ENCODE peak calls at places on chromosomes 5 and 9, in six cellular contexts. S, J, Q, G, R and X are unnamed samples.

GRCh38 chr9:42388846-42389245 is 205.4 kb downstream of the SPATA31A6 start:
- DNase-seq in S (peak; percentile 5), J (no peak), Q (no peak), G (no peak), R (no peak), X (no peak)

GRCh38 chr9:2132484-2133082 is 117.4 kb downstream of the SMARCA2 start:
- DNase-seq in S (peak; percentile 7), J (no peak), Q (no peak), G (peak; percentile 6), R (no peak), X (peak; percentile 35)

GRCh38 chr5:158456756-158457155 is 597.8 kb upstream of the CLINT1 start:
- DNase-seq in S (no peak), J (no peak), Q (no peak), G (no peak), R (peak; percentile 3), X (no peak)

GRCh38 chr5:151184316-151185042 is 26.9 kb upstream of the ANXA6 start:
- DNase-seq in S (no peak), J (no peak), Q (no peak), G (no peak), R (no peak), X (no peak)

GRCh38 chr9:111926421-111926875 is 29.8 kb downstream of the UGCG start:
- DNase-seq in S (no peak), J (peak; percentile 86), Q (no peak), G (no peak), R (no peak), X (no peak)

GRCh38 chr5:119049824-119050449 is 20.9 kb upstream of the DMXL1 start:
- DNase-seq in S (no peak), J (no peak), Q (no peak), G (no peak), R (no peak), X (peak; percentile 57)

GRCh38 chr5:179800696-179801201 is 5.9 kb downstream of the MGAT4B start:
- DNase-seq in S (peak; percentile 53), J (no peak), Q (no peak), G (no peak), R (no peak), X (no peak)

GRCh38 chr9:122087406-122088200 is 5.5 kb downstream of the TTLL11 start:
- DNase-seq in S (no peak), J (no peak), Q (no peak), G (no peak), R (no peak), X (no peak)

GRCh38 chr5:131171276-131171815 is 602 bp downstream of the LYRM7 start:
- DNase-seq in S (no peak), J (no peak), Q (no peak), G (no peak), R (peak; percentile 27), X (no peak)

GRCh38 chr9:114655689-114656088 is 1.9 kb downstream of the TEX53 start:
- DNase-seq in S (no peak), J (no peak), Q (no peak), G (no peak), R (no peak), X (no peak)

GRCh38 chr5:127358274-127358673 is 67.7 kb downstream of the MEGF10 start:
- DNase-seq in S (no peak), J (no peak), Q (no peak), G (no peak), R (no peak), X (no peak)

GRCh38 chr5:173452098-173452497 is 123.9 kb upstream of the STC2 start:
- DNase-seq in S (no peak), J (no peak), Q (no peak), G (peak; percentile 73), R (peak; percentile 49), X (no peak)

DNA sequence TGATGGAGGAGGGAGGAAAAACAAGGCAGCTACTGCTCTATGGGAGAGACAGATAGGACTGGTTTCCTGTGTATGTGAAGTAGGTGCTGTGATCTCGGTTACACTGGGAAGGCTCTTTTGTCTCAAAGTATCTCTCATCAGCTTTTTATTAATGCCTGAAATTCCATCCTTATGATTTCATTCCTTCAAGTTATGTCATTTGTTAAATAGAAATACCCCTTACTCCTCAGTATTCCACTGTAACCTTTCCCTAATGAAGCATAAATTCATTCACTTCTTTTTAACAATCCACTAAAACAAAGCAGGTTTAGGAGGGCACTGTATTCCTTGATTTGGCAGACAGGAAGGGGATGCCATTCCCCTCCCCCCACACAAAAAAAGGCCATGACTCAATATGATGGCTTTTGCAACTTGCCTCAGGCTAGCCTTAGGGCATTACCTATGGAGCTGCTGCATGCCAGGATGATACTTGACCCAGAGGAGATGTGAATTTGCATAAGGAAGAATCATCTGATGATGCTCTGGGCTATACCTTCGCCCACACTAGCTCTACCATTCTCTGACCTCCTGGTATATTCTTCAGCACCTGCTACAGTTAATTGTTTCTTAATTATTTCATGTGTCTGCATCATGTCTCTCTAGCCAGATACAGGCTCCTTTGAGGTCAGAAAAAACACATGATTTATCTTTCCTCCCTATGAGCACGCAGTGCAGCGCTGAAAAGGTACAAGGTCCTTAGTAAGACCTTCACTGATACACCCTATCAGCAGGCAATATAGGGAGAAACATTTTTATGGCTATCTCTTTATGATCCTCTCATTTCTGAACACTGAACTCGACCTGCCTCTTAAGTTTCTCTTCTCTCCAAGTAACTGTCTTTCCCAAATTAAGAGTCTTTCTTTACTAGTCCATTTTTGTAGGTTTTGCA is 26.3 kb downstream of the NR3C1 start:
- DNase-seq in S (no peak), J (no peak), Q (peak; percentile 80), G (peak; percentile 7), R (no peak), X (peak; percentile 20)
- H3K4me1 ChIP-seq in S (no peaks in the 10 kb centered on the region), J (peaks cover 9% of the 10 kb centered on the region), Q (peaks cover 5% of the 10 kb centered on the region), G (peaks cover 14% of the 10 kb centered on the region), R (no peaks in the 10 kb centered on the region), X (no peaks in the 10 kb centered on the region)

GRCh38 chr9:136103651-136104487 is 8.8 kb upstream of the NACC2 start:
- DNase-seq in S (no peak), J (no peak), Q (no peak), G (no peak), R (no peak), X (no peak)

GRCh38 chr9:136107155-136107952 is 11.3 kb downstream of the TMEM250 start:
- DNase-seq in S (peak; percentile 73), J (no peak), Q (no peak), G (no peak), R (no peak), X (no peak)

GRCh38 chr9:136104488-136104800 is 9.4 kb upstream of the NACC2 start:
- DNase-seq in S (no peak), J (no peak), Q (no peak), G (no peak), R (no peak), X (no peak)

GRCh38 chr9:136107953-136108647 is 10.6 kb downstream of the TMEM250 start:
- DNase-seq in S (peak; percentile 61), J (no peak), Q (no peak), G (no peak), R (no peak), X (no peak)

DNA sequence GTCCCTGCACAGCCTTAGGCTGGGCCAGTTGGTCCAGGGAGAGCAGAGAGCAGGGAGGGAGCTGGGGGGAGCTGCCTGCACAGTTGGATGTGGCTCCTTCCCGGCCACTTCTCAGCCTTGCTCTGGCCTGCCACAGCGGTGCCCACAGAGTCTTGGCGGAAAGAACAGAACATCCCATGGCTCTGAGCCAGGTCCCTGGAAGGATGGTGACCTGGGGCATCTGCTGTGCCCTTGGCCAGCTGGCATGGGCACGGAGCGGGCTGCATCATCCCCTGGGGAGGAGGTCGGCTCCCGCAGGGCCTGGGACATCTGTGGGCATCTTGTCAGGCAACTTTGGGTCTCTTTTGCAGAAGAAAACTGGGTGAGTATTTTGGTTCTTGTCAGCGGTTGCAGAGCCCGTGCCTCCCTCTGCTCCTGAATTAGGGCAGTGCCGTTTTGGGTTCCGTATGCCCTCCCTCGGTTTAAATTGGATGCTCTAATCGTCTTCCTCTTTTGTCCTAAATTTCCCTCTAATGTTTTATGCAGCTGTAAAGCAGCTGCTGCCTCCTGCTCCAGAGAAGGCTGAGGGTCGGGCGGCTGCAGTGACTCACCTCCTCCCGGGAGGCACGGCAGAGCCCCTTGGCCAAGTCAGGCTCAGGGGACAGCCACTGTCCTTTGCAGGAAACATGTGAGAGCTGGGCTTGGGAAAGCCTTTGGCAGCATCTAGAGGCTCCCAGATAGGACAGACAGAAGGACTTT is 10.5 kb upstream of the NACC2 start:
- DNase-seq in S (no peak), J (no peak), Q (no peak), G (no peak), R (no peak), X (no peak)
- TF ChIP-seq ZNF274 in S (no peak), J (no peak), Q (no peak), G (no peak), R (no peak), X (no peak)

GRCh38 chr9:110541950-110542349 is 37.6 kb downstream of the SVEP1 start:
- DNase-seq in S (no peak), J (no peak), Q (no peak), G (no peak), R (no peak), X (no peak)
- H3K4me1 ChIP-seq in S (no peaks in the 10 kb centered on the region), J (no peaks in the 10 kb centered on the region), Q (peaks cover 4% of the 10 kb centered on the region), G (no peaks in the 10 kb centered on the region), R (no peaks in the 10 kb centered on the region), X (peaks cover 4% of the 10 kb centered on the region)

DNA sequence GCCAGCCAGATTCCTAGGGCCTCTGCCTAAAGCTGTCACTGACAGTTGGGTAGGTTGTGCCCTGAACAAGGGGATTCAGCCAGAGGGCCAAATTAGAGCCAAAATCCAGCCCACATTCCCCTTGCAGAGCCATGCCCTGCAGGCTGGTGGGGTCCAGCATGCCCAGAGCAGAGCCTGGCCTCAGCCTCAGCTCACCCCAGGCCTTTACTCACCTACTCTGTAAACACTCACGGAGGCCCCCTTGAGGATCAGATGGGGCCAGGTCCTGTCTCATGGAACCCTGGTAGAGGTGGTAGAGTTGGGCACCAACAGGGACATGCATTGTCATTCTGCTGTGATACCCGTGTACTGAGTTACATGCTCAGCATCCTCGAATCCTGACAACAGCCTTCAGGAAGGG is 74.9 kb downstream of the LMX1B start:
- DNase-seq in S (no peak), J (no peak), Q (no peak), G (no peak), R (no peak), X (no peak)
- TF ChIP-seq ZNF274 in S (no peak), J (no peak), Q (no peak), G (no peak), R (no peak), X (no peak)

DNA sequence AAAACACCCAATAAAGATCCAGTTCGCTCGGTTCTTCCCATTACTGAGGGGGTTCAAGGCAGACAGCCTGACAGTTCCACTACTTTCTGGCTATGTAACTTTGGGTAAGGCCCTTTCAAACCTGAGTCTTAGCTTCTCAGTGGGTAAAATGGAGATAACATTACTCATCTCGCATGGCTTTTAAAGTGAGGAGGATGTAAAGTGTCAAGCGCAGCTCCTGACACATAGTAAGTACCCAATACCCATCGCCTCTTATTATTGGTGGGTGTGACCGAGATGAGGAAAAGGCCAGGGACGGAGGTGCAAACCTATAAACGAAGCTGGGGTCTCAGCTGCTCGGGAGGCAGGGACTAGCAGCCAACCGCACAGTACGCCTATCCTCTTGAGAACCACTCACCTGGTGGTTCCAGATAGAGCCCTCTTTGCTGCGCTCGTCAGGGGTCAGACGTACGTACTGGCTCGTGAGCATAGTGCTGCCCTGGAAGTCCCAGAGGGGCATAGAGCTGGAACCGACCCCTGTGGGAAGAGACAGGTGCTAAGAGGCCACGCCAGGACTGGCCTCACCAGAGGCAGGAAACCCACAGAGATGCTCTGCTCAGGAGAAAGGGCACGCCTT is 584 bp downstream of the LMAN2 start:
- DNase-seq in S (no peak), J (no peak), Q (no peak), G (no peak), R (no peak), X (no peak)
- H3K4me1 ChIP-seq in S (peaks cover 17% of the 10 kb centered on the region), J (peaks cover 15% of the 10 kb centered on the region), Q (no peaks in the 10 kb centered on the region), G (peaks cover 16% of the 10 kb centered on the region), R (peaks cover 79% of the 10 kb centered on the region), X (peaks cover 3% of the 10 kb centered on the region)